ENCODE peak calls at places on chromosomes 11 and 22, in four cellular contexts. I is hepatocyte, T is kidney epithelial cell, J is astrocyte of the cerebellum. W is an unnamed sample.
A peak's percentile ranks its signal among the peaks of the same experiment; 100 is the strongest.

GRCh38 chr11:20057055-20057943 is 103.0 kb downstream of the DBX1 start:
- DNase-seq in I (no peak), T (no peak), J (no peak), W (no peak)

GRCh38 chr11:75499423-75500305 is 26.1 kb downstream of the GDPD5 start:
- DNase-seq in I (no peak), T (peak; percentile 63), J (peak; percentile 92), W (peak; percentile 31)

GRCh38 chr22:37353839-37354238 is 71.5 kb downstream of the CYTH4 start:
- DNase-seq in I (no peak), T (peak; percentile 96), J (peak; percentile 74), W (no peak)

GRCh38 chr11:62005231-62005661 is 37.8 kb upstream of the FTH1 start:
- DNase-seq in I (no peak), T (no peak), J (no peak), W (no peak)

GRCh38 chr11:288328-289144 is at the start of gene PGGHG:
- DNase-seq in I (peak; percentile 84), T (no peak), J (no peak), W (peak; percentile 84)

GRCh38 chr11:70471254-70471653 is 72.9 kb downstream of the CTTN start:
- DNase-seq in I (peak; percentile 48), T (no peak), J (no peak), W (no peak)

GRCh38 chr11:66317766-66318575 is 1.1 kb upstream of the CD248 start:
- DNase-seq in I (peak; percentile 82), T (no peak), J (no peak), W (peak; percentile 46)

GRCh38 chr11:128057786-128058395 is 529.5 kb downstream of the ETS1 start:
- DNase-seq in I (no peak), T (no peak), J (no peak), W (no peak)

GRCh38 chr11:71130106-71130505 is 122.3 kb downstream of the SHANK2 start:
- DNase-seq in I (no peak), T (no peak), J (no peak), W (no peak)

GRCh38 chr11:227824-228223 is 8.3 kb downstream of the SIRT3 start:
- DNase-seq in I (no peak), T (no peak), J (no peak), W (no peak)

GRCh38 chr22:20430641-20431519 is 6.7 kb downstream of the SCARF2 start:
- DNase-seq in I (peak; percentile 80), T (no peak), J (no peak), W (peak; percentile 40)

GRCh38 chr11:7905549-7905948 is 25.5 kb downstream of the OR10A6 start:
- DNase-seq in I (no peak), T (no peak), J (no peak), W (no peak)
- H3K4me3 ChIP-seq in I (no peak overlapping the region), T (no peak overlapping the region), J (no peak overlapping the region), W (no peak overlapping the region)

GRCh38 chr11:76667271-76667818 is 3.2 kb downstream of the LRRC32 start:
- DNase-seq in I (no peak), T (no peak), J (no peak), W (no peak)
- TF ChIP-seq CTCF in I (no peak), T (no peak), J (no peak), W (no peak)

DNA sequence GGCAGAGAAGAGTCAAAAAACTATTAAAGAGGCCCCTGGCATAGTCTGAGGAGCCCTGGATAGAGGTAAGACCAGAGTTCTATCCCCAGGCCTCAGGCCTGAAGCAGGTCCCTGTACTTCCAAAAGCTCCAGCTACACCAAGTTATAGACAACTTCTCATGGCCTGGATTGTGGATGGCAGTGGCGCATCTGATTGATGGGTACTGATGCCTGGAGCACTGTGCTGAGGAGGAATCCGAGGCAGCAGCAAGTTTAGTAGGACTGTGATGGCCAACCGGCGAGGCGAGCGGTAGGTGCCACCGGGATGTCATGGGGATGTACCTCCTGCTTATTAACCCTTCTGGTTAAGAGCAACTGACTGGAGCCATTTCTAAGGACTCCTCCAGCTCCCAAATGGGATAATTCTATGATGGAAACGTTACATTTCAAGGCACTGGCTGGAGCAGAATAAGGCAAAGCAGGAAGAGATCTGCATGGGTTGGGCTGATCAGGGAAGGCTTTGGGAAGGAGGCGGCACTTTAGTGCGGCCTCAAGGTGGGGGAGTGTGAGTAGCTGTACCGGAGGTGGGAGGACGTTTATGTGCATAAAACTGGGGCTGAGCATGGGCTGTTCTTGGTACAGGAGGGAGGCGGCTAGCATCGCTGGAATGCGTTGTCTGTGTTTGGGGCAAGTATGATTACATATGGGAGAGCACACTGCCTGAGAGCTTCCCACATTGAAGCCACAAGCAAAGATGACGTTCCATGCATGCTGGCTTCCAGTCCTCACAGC is 24.2 kb upstream of the JAM3 start:
- DNase-seq in I (no peak), T (no peak), J (no peak), W (no peak)
- H3K4me3 ChIP-seq in I (no peak overlapping the region), T (no peak overlapping the region), J (no peak overlapping the region), W (no peak overlapping the region)

DNA sequence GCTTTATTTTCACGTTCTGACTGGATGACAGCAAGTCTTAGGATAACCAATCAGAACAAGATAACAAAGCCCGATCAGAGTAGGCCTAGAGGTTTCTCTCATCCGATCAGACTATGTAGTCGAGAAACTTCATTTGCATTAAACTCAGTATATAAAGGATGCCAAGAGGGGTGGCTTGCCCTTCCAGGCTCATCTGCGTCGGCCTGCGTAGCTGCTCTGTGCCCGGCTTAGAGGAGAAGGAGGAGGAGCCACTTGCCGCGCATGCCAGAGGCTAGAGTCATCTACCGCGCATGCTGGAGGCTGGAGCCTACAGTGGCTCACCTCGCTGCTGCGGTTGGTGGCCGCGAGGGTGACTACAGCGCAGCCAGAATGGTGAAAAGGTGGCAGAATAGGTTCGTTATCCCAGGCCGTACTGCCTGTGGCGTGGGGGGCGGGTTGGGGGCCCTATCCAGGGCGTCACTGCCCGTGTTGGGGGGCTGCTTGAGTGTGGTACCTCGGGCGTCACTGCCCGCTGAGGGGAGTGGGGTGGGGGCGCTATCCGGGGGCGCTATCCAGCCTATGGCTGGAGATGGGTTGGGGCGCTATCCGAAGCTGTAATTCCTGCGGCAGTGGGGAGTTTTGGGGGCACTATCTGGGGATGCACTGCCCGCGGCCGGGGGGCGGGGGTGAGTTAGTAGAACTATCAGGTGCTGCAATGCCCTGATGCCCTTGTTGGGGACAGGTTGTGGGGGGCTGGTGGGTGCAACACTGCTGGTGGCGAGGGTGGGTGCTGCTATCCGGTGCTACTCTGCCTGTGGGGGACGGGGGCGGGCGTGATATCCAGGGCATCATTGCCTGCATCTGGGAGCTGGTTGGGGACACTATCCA is at the start of gene RFPL2:
- DNase-seq in I (peak; percentile 90), T (no peak), J (peak; percentile 8), W (no peak)
- TF ChIP-seq CTCF in I (no peak), T (no peak), J (no peak), W (no peak)

DNA sequence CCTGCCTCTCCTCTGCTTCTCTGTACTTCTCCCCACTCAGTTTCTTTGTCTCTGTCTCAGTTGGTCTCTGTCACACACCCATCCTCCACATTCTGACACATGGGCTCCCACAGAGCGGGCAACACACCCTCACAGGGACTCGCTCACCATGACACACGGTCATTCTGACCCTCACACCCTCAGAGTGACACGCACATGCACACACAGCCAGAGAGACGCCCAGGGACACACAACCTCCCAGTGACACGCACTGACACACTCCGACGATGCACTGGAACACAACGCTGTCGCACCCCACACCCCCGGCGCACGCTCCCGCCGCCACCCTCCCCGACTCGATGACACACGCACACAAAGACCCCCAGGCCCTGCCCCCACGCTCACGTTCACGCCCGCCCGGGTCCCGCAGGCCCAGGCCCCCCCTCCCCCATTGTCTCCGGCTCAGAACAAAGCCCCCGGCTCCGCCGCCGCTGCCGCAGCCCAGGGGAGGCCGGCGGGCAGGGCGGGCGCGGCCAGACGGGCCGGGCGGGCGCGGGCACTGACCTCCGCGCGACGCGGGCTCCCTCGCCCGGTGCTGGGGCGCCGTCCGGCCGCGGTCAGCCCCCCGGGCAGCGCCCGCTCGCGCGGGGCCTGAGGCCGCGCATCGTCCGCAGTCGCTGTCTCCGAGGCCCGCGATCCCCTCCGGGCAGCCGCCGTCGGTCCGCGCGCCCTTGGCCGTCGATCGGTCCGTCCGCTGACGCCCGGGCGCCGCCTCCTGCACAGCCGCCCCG is 404 bp downstream of the DCHS1 start:
- DNase-seq in I (peak; percentile 55), T (no peak), J (no peak), W (no peak)
- H3K4me3 ChIP-seq in I (peak overlapping the region; percentile 61), T (peak overlapping the region; percentile 30), J (peak overlapping the region; percentile 55), W (peak overlapping the region; percentile 24)

GRCh38 chr11:9363954-9364912 is 20.2 kb upstream of the IPO7 start:
- DNase-seq in I (peak; percentile 97), T (peak; percentile 90), J (peak; percentile 87), W (peak; percentile 92)
- TF ChIP-seq CTCF in I (no peak), T (no peak), J (no peak), W (no peak)

GRCh38 chr11:113926273-113927183 is 21.9 kb downstream of the HTR3B start:
- DNase-seq in I (no peak), T (no peak), J (no peak), W (no peak)
- H3K4me3 ChIP-seq in I (no peak overlapping the region), T (no peak overlapping the region), J (no peak overlapping the region), W (no peak overlapping the region)

DNA sequence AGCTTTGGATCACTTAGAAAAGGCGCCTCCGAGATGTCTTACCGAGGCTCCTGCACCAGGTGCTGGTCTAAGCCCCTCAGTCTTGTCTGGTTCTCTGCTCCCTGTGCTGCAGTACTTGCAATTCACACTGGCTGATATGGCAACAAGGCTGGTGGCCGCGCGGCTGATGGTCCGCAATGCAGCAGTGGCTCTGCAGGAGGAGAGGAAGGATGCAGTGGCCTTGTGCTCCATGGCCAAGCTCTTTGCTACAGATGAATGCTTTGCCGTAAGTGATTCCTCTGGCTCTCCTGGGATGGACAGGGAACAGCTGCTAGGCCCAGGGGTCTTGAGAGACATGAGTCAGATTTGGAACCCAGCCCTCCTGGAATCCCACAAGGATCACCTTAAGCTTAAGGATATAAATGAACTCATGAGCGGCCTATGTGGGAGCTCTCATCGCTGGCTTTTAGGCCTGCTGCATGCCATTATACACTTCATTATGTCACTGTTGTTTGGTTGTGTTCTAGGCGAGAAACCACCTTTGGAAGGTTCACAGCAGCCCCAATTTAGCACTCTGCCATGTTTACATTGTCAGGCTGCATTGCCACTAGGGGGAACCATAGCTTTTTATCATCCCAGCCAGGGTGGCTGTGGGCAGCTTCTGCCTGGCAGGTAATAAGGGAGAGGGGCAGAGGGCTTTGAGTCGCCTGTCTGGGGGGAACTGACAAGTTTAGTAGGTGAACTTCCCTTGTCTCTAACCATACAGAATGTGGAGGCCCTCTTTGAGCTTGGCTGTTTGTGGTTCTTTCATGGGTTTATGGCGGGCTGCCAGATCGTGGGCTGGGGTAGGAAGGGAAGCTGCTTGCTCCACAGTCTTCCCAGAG is 8.5 kb downstream of the ACAD8 start:
- DNase-seq in I (peak; percentile 42), T (no peak), J (peak; percentile 38), W (no peak)
- TF ChIP-seq CTCF in I (peak; percentile 41), T (peak; percentile 59), J (peak; percentile 64), W (peak; percentile 48)

GRCh38 chr11:130088217-130088616 is 18.5 kb downstream of the APLP2 start:
- DNase-seq in I (no peak), T (no peak), J (no peak), W (no peak)
- H3K4me3 ChIP-seq in I (no peak overlapping the region), T (no peak overlapping the region), J (no peak overlapping the region), W (no peak overlapping the region)